ENCODE peak calls at places on chromosome 10, in nine cellular contexts. One of them, this sample, is unnamed.

GRCh38 chr10:31383810-31384588 is 65.0 kb downstream of the ZEB1 start:
- DNase-seq in pons: no peak
- DNase-seq in effector CD8-positive, alpha-beta T cell: no peak
- DNase-seq in GM23338: no peak
- DNase-seq in lung: no peak
- DNase-seq in foreskin melanocyte: no peak
- DNase-seq in NCI-H345: no peak
- DNase-seq in stimulated activated CD4-positive, alpha-beta T cell treated with anti-CD3 and anti-CD28 coated beads, Interleukin-4, amount 100 ng/mL, for 24 hours: no peak
- DNase-seq in Ammon's horn: no peak
- DNase-seq in this sample: no peak

GRCh38 chr10:110993024-110993693 is 73.8 kb downstream of the SHOC2 start:
- DNase-seq in Ammon's horn: peak; percentile 11
- DNase-seq in GM23338: no peak
- DNase-seq in lung: no peak
- DNase-seq in pons: peak; percentile 24
- DNase-seq in NCI-H345: no peak
- DNase-seq in effector CD8-positive, alpha-beta T cell: no peak
- DNase-seq in stimulated activated CD4-positive, alpha-beta T cell treated with anti-CD3 and anti-CD28 coated beads, Interleukin-4, amount 100 ng/mL, for 24 hours: peak; percentile 18
- DNase-seq in foreskin melanocyte: peak; percentile 56
- DNase-seq in this sample: no peak

GRCh38 chr10:49089152-49089788 is 26.1 kb downstream of the VSTM4 start:
- DNase-seq in lung: peak; percentile 20
- DNase-seq in GM23338: no peak
- DNase-seq in foreskin melanocyte: no peak
- DNase-seq in NCI-H345: no peak
- DNase-seq in Ammon's horn: no peak
- DNase-seq in stimulated activated CD4-positive, alpha-beta T cell treated with anti-CD3 and anti-CD28 coated beads, Interleukin-4, amount 100 ng/mL, for 24 hours: no peak
- DNase-seq in effector CD8-positive, alpha-beta T cell: no peak
- DNase-seq in pons: no peak
- DNase-seq in this sample: no peak

GRCh38 chr10:29618341-29619171 is 16.2 kb downstream of the SVIL start:
- DNase-seq in stimulated activated CD4-positive, alpha-beta T cell treated with anti-CD3 and anti-CD28 coated beads, Interleukin-4, amount 100 ng/mL, for 24 hours: no peak
- DNase-seq in effector CD8-positive, alpha-beta T cell: no peak
- DNase-seq in Ammon's horn: no peak
- DNase-seq in lung: peak; percentile 74
- DNase-seq in foreskin melanocyte: no peak
- DNase-seq in GM23338: peak; percentile 18
- DNase-seq in NCI-H345: peak; percentile 23
- DNase-seq in pons: no peak
- DNase-seq in this sample: no peak

GRCh38 chr10:58555930-58556311 is 43.2 kb downstream of the BICC1 start:
- DNase-seq in stimulated activated CD4-positive, alpha-beta T cell treated with anti-CD3 and anti-CD28 coated beads, Interleukin-4, amount 100 ng/mL, for 24 hours: no peak
- DNase-seq in pons: no peak
- DNase-seq in GM23338: no peak
- DNase-seq in NCI-H345: no peak
- DNase-seq in foreskin melanocyte: no peak
- DNase-seq in Ammon's horn: no peak
- DNase-seq in effector CD8-positive, alpha-beta T cell: no peak
- DNase-seq in lung: no peak
- DNase-seq in this sample: no peak

GRCh38 chr10:119177708-119178370 is 773 bp downstream of the PRDX3 start:
- DNase-seq in pons: no peak
- DNase-seq in lung: no peak
- DNase-seq in GM23338: no peak
- DNase-seq in NCI-H345: no peak
- DNase-seq in stimulated activated CD4-positive, alpha-beta T cell treated with anti-CD3 and anti-CD28 coated beads, Interleukin-4, amount 100 ng/mL, for 24 hours: peak; percentile 47
- DNase-seq in Ammon's horn: no peak
- DNase-seq in effector CD8-positive, alpha-beta T cell: no peak
- DNase-seq in foreskin melanocyte: no peak
- DNase-seq in this sample: no peak

GRCh38 chr10:125218967-125219366 is 58.6 kb upstream of the CTBP2 start:
- DNase-seq in stimulated activated CD4-positive, alpha-beta T cell treated with anti-CD3 and anti-CD28 coated beads, Interleukin-4, amount 100 ng/mL, for 24 hours: no peak
- DNase-seq in pons: no peak
- DNase-seq in lung: no peak
- DNase-seq in effector CD8-positive, alpha-beta T cell: no peak
- DNase-seq in Ammon's horn: no peak
- DNase-seq in foreskin melanocyte: no peak
- DNase-seq in GM23338: no peak
- DNase-seq in NCI-H345: no peak
- DNase-seq in this sample: no peak

GRCh38 chr10:43421519-43421918 is 12.5 kb upstream of the HNRNPF start:
- DNase-seq in foreskin melanocyte: no peak
- DNase-seq in NCI-H345: no peak
- DNase-seq in Ammon's horn: no peak
- DNase-seq in lung: no peak
- DNase-seq in effector CD8-positive, alpha-beta T cell: no peak
- DNase-seq in GM23338: no peak
- DNase-seq in pons: no peak
- DNase-seq in stimulated activated CD4-positive, alpha-beta T cell treated with anti-CD3 and anti-CD28 coated beads, Interleukin-4, amount 100 ng/mL, for 24 hours: no peak
- DNase-seq in this sample: no peak

GRCh38 chr10:42149027-42149700 is 489.2 kb downstream of the ZNF33B start:
- DNase-seq in Ammon's horn: peak; percentile 2
- DNase-seq in GM23338: no peak
- DNase-seq in lung: no peak
- DNase-seq in foreskin melanocyte: no peak
- DNase-seq in stimulated activated CD4-positive, alpha-beta T cell treated with anti-CD3 and anti-CD28 coated beads, Interleukin-4, amount 100 ng/mL, for 24 hours: no peak
- DNase-seq in pons: no peak
- DNase-seq in effector CD8-positive, alpha-beta T cell: no peak
- DNase-seq in NCI-H345: no peak
- DNase-seq in this sample: no peak

GRCh38 chr10:18402766-18403346 is 248.5 kb downstream of the NSUN6 start:
- DNase-seq in foreskin melanocyte: no peak
- DNase-seq in lung: no peak
- DNase-seq in pons: no peak
- DNase-seq in GM23338: no peak
- DNase-seq in effector CD8-positive, alpha-beta T cell: no peak
- DNase-seq in Ammon's horn: no peak
- DNase-seq in stimulated activated CD4-positive, alpha-beta T cell treated with anti-CD3 and anti-CD28 coated beads, Interleukin-4, amount 100 ng/mL, for 24 hours: no peak
- DNase-seq in NCI-H345: no peak
- DNase-seq in this sample: no peak

GRCh38 chr10:80535671-80536360 is 1.9 kb upstream of the SH2D4B start:
- DNase-seq in lung: peak; percentile 74
- DNase-seq in foreskin melanocyte: no peak
- DNase-seq in NCI-H345: peak; percentile 2
- DNase-seq in Ammon's horn: no peak
- DNase-seq in pons: no peak
- DNase-seq in stimulated activated CD4-positive, alpha-beta T cell treated with anti-CD3 and anti-CD28 coated beads, Interleukin-4, amount 100 ng/mL, for 24 hours: peak; percentile 70
- DNase-seq in effector CD8-positive, alpha-beta T cell: peak; percentile 53
- DNase-seq in GM23338: peak; percentile 82
- DNase-seq in this sample: peak; percentile 38

GRCh38 chr10:15763001-15763400 is 43.3 kb upstream of the ITGA8 start:
- DNase-seq in effector CD8-positive, alpha-beta T cell: no peak
- DNase-seq in lung: no peak
- DNase-seq in Ammon's horn: no peak
- DNase-seq in GM23338: no peak
- DNase-seq in foreskin melanocyte: no peak
- DNase-seq in stimulated activated CD4-positive, alpha-beta T cell treated with anti-CD3 and anti-CD28 coated beads, Interleukin-4, amount 100 ng/mL, for 24 hours: no peak
- DNase-seq in pons: no peak
- DNase-seq in NCI-H345: no peak
- DNase-seq in this sample: no peak

GRCh38 chr10:69687396-69687795 is 57.3 kb downstream of the FAM241B start:
- DNase-seq in lung: no peak
- DNase-seq in Ammon's horn: no peak
- DNase-seq in NCI-H345: no peak
- DNase-seq in GM23338: no peak
- DNase-seq in stimulated activated CD4-positive, alpha-beta T cell treated with anti-CD3 and anti-CD28 coated beads, Interleukin-4, amount 100 ng/mL, for 24 hours: no peak
- DNase-seq in effector CD8-positive, alpha-beta T cell: no peak
- DNase-seq in foreskin melanocyte: no peak
- DNase-seq in pons: no peak
- DNase-seq in this sample: no peak

GRCh38 chr10:126628746-126629145 is 41.7 kb downstream of the C10orf90 start:
- DNase-seq in lung: no peak
- DNase-seq in pons: peak; percentile 99
- DNase-seq in foreskin melanocyte: no peak
- DNase-seq in effector CD8-positive, alpha-beta T cell: no peak
- DNase-seq in Ammon's horn: peak; percentile 90
- DNase-seq in NCI-H345: no peak
- DNase-seq in GM23338: no peak
- DNase-seq in stimulated activated CD4-positive, alpha-beta T cell treated with anti-CD3 and anti-CD28 coated beads, Interleukin-4, amount 100 ng/mL, for 24 hours: no peak
- DNase-seq in this sample: peak; percentile 93

GRCh38 chr10:130337305-130337640 is 201.1 kb downstream of the GLRX3 start:
- DNase-seq in effector CD8-positive, alpha-beta T cell: no peak
- DNase-seq in foreskin melanocyte: no peak
- DNase-seq in GM23338: no peak
- DNase-seq in lung: no peak
- DNase-seq in pons: no peak
- DNase-seq in stimulated activated CD4-positive, alpha-beta T cell treated with anti-CD3 and anti-CD28 coated beads, Interleukin-4, amount 100 ng/mL, for 24 hours: no peak
- DNase-seq in Ammon's horn: no peak
- DNase-seq in NCI-H345: no peak
- DNase-seq in this sample: no peak

GRCh38 chr10:96264938-96265337 is 6.4 kb downstream of the BLNK start:
- DNase-seq in foreskin melanocyte: no peak
- DNase-seq in GM23338: no peak
- DNase-seq in NCI-H345: no peak
- DNase-seq in effector CD8-positive, alpha-beta T cell: no peak
- DNase-seq in stimulated activated CD4-positive, alpha-beta T cell treated with anti-CD3 and anti-CD28 coated beads, Interleukin-4, amount 100 ng/mL, for 24 hours: no peak
- DNase-seq in lung: no peak
- DNase-seq in Ammon's horn: no peak
- DNase-seq in pons: no peak
- DNase-seq in this sample: no peak

GRCh38 chr10:66257801-66258200 is 668.0 kb upstream of the LRRTM3 start:
- DNase-seq in NCI-H345: no peak
- DNase-seq in GM23338: no peak
- DNase-seq in lung: no peak
- DNase-seq in stimulated activated CD4-positive, alpha-beta T cell treated with anti-CD3 and anti-CD28 coated beads, Interleukin-4, amount 100 ng/mL, for 24 hours: no peak
- DNase-seq in pons: no peak
- DNase-seq in Ammon's horn: no peak
- DNase-seq in foreskin melanocyte: no peak
- DNase-seq in effector CD8-positive, alpha-beta T cell: no peak
- DNase-seq in this sample: no peak

This sample was measured in globus pallidus.